ENCODE peak calls at places on chromosomes 5 and 9, in nine cellular contexts. N is CD8-positive, alpha-beta T cell; R is fibroblast of lung; Z is breast epithelium; Q is body of pancreas; K is tibial artery; W is heart right ventricle; D is left lung; T is stomach. E is an unnamed sample. For H3K36me3, the result is how much of the 10 kb centered on the place peaks cover.

GRCh38 chr5:103657301-103657700 is 94.7 kb upstream of the NUDT12 start:
- DNase-seq in Z (no peak), T (no peak), R (no peak), Q (no peak), W (no peak), N (no peak), D (no peak), K (no peak), E (no peak)

GRCh38 chr9:4152876-4153275 is 147.0 kb downstream of the GLIS3 start:
- DNase-seq in T (no peak), W (no peak), R (no peak), Q (no peak), D (no peak), N (no peak), K (no peak), Z (no peak), E (no peak)

GRCh38 chr9:37988041-37988440 is 81.0 kb downstream of the SHB start:
- DNase-seq in K (no peak), D (no peak), W (no peak), Z (no peak), R (no peak), T (no peak), N (no peak), Q (peak), E (no peak)

GRCh38 chr5:133066045-133066444 is 14.2 kb downstream of the HSPA4 start:
- DNase-seq in R (no peak), D (no peak), W (no peak), N (no peak), Z (no peak), T (no peak), Q (no peak), K (no peak), E (no peak)

GRCh38 chr5:17434982-17435381 is 63.0 kb upstream of the TAF11L2 start:
- DNase-seq in R (no peak), Z (no peak), Q (no peak), T (no peak), N (no peak), D (no peak), K (no peak), W (no peak), E (no peak)

GRCh38 chr5:158268286-158268685 is 409.3 kb upstream of the CLINT1 start:
- DNase-seq in D (peak), K (no peak), W (no peak), T (no peak), Q (no peak), R (no peak), N (no peak), Z (no peak), E (no peak)

GRCh38 chr5:85931220-85931619 is 686.5 kb upstream of the COX7C start:
- DNase-seq in T (no peak), W (no peak), Z (no peak), D (no peak), K (no peak), N (no peak), Q (no peak), R (no peak), E (no peak)

GRCh38 chr9:94864183-94864582 is 137.7 kb downstream of the AOPEP start:
- DNase-seq in D (no peak), T (no peak), Z (no peak), W (no peak), K (no peak), R (peak), Q (no peak), N (no peak), E (no peak)

GRCh38 chr9:13651969-13652663 is 372.6 kb upstream of the MPDZ start:
- DNase-seq in Z (no peak), N (no peak), K (peak), D (no peak), Q (no peak), R (no peak), W (peak), T (no peak), E (peak)

GRCh38 chr5:111384220-111384619 is 128.1 kb downstream of the STARD4 start:
- DNase-seq in R (peak), N (no peak), Z (no peak), W (no peak), K (no peak), T (no peak), Q (no peak), D (no peak), E (no peak)

GRCh38 chr5:101977729-101978345 is 318.2 kb downstream of the SLCO4C1 start:
- DNase-seq in N (no peak), W (no peak), K (no peak), Z (no peak), D (no peak), R (peak), T (no peak), Q (no peak), E (no peak)

GRCh38 chr5:95403996-95404395 is 12.8 kb downstream of the FAM81B start:
- DNase-seq in Z (no peak), D (no peak), R (no peak), N (no peak), T (no peak), W (no peak), K (no peak), Q (no peak), E (no peak)

GRCh38 chr5:168163966-168164365 is 127.5 kb upstream of the WWC1 start:
- DNase-seq in K (no peak), W (no peak), Z (peak), T (peak), R (no peak), D (no peak), Q (peak), N (no peak), E (no peak)

GRCh38 chr9:21591221-21592062 is 109.3 kb upstream of the IFNE start:
- DNase-seq in Q (no peak), D (peak), T (peak), W (no peak), R (peak), K (peak), Z (peak), N (no peak), E (peak)

GRCh38 chr5:137997726-137998213 is 35.1 kb downstream of the FAM13B start:
- DNase-seq in Q (no peak), K (no peak), W (no peak), T (no peak), R (peak), D (no peak), Z (no peak), N (no peak), E (no peak)

GRCh38 chr5:110115485-110115884 is 425.8 kb downstream of the MAN2A1 start:
- DNase-seq in W (no peak), D (no peak), Q (no peak), N (no peak), T (no peak), R (no peak), K (no peak), Z (no peak), E (no peak)

GRCh38 chr5:134647750-134648424 is 698 bp upstream of the SEC24A start:
- DNase-seq in K (peak), R (peak), N (no peak), Q (peak), Z (no peak), T (no peak), W (no peak), D (no peak), E (no peak)

GRCh38 chr9:116910201-116910600 is 223.1 kb downstream of the TRIM32 start:
- DNase-seq in Q (no peak), T (no peak), W (no peak), D (no peak), N (no peak), K (no peak), Z (no peak), R (no peak), E (no peak)

GRCh38 chr9:127904518-127904887 is 5.1 kb upstream of the ST6GALNAC6 start:
- DNase-seq in R (no peak), N (no peak), K (peak), Q (peak), D (no peak), Z (no peak), W (no peak), T (no peak), E (no peak)

GRCh38 chr5:111170279-111170678 is 53.9 kb upstream of the CAMK4 start:
- DNase-seq in T (no peak), D (no peak), N (no peak), Z (no peak), W (no peak), K (no peak), Q (no peak), R (no peak), E (no peak)

DNA sequence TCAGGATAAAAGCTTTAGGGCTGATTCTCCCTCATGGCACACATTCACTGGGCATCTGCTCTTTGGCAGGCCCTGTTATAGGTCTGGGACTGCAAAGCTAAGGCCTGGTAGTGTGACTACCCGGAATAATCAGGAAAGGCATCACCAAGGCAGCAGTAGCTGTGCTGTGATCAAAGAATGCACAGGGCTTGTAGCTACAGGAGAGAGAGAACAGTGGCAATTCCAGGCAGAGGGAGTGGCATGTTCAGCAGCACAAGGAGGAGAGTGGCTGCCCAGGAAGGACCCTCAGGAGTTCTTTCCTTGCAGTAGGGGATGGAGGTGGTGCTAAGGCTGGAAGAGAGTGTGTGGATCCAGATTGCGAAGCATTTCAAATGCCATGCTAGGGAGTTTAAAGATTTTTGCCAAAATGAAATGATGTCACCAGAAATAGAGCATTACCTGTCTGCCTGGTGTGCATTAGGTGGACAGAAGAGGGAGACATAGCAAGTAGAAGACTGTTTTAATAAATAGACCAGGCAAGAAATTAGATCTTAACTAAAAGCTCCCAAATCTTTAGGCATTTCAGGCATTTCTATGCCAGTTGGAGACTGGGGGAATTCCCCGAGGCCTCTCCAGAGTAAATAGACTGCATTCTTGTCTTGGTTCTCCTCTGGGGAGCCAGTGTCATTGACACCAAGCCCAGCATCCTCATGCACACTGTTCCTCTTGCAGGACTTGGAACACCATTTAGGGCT is 69.1 kb downstream of the GPR21 start:
- DNase-seq in Z (no peak), R (no peak), W (no peak), T (no peak), K (no peak), N (no peak), Q (no peak), D (no peak), E (no peak)
- H3K36me3 ChIP-seq in Z (under half), R (under half), W (half or more), T (half or more), K (half or more), N (under half), Q (under half), D (under half), E (half or more)

GRCh38 chr9:99143661-99144060 is 38.7 kb downstream of the TGFBR1 start:
- DNase-seq in D (no peak), R (no peak), Z (no peak), W (no peak), N (no peak), T (no peak), K (no peak), Q (no peak), E (no peak)
- H3K36me3 ChIP-seq in D (under half), R (under half), Z (under half), W (half or more), N (under half), T (half or more), K (half or more), Q (under half), E (half or more)

GRCh38 chr9:136339173-136339957 is 12.0 kb downstream of the GPSM1 start:
- DNase-seq in Q (peak), W (no peak), D (peak), R (peak), N (no peak), Z (no peak), K (no peak), T (peak), E (peak)

GRCh38 chr9:136337416-136338395 is 10.4 kb downstream of the GPSM1 start:
- DNase-seq in Q (no peak), K (no peak), W (no peak), R (no peak), D (no peak), T (no peak), Z (no peak), N (no peak), E (no peak)

GRCh38 chr9:136336881-136337280 is 9.5 kb downstream of the GPSM1 start:
- DNase-seq in N (no peak), R (no peak), T (no peak), Z (no peak), W (no peak), Q (no peak), K (no peak), D (no peak), E (no peak)

GRCh38 chr9:136339958-136340310 is 12.6 kb downstream of the GPSM1 start:
- DNase-seq in N (no peak), Z (no peak), W (no peak), R (no peak), Q (peak), K (no peak), T (no peak), D (no peak), E (no peak)

GRCh38 chr9:136338511-136338910 is 11.2 kb downstream of the GPSM1 start:
- DNase-seq in Q (no peak), Z (no peak), N (no peak), D (no peak), T (no peak), R (no peak), K (no peak), W (no peak), E (no peak)
- H3K36me3 ChIP-seq in Q (under half), Z (under half), N (under half), D (under half), T (under half), R (half or more), K (under half), W (under half), E (under half)

GRCh38 chr9:131222460-131222859 is 53.9 kb downstream of the FAM78A start:
- DNase-seq in K (no peak), Z (no peak), W (no peak), R (no peak), Q (no peak), T (no peak), N (no peak), D (no peak), E (no peak)
- H3K36me3 ChIP-seq in K (under half), Z (under half), W (half or more), R (under half), Q (under half), T (half or more), N (under half), D (under half), E (under half)

E was measured in left ventricle myocardium inferior.